ENCODE peak calls at places on chromosomes 6 and 20, in seven cellular contexts. V is activated CD4-positive, alpha-beta T cell treated with anti-CD3 and anti-CD28 coated beads for 4 hours; W is glomerular endothelial cell; A is H9; M is kidney glomerular epithelial cell; H is left ventricle myocardium inferior; D is MM.1S. P is an unnamed sample.

GRCh38 chr20:63303095-63303666 is 10.2 kb downstream of the COL20A1 start:
- DNase-seq in V (no peak), W (no peak), A (no peak), M (no peak), H (no peak), D (no peak), P (no peak)

GRCh38 chr20:3405139-3405538 is 2.3 kb downstream of the DNAAF9 start:
- DNase-seq in V (no peak), W (no peak), A (no peak), M (no peak), H (no peak), D (no peak), P (no peak)

GRCh38 chr6:148758492-148758891 is 11.7 kb downstream of the UST start:
- DNase-seq in V (no peak), W (no peak), A (no peak), M (no peak), H (no peak), D (peak; percentile 60), P (no peak)

GRCh38 chr20:31764641-31765305 is 25.7 kb downstream of the TPX2 start:
- DNase-seq in V (no peak), W (no peak), A (no peak), M (peak; percentile 25), H (no peak), D (no peak), P (no peak)

GRCh38 chr20:19688031-19688806 is 69.8 kb upstream of the RIN2 start:
- DNase-seq in V (no peak), W (peak; percentile 25), A (peak; percentile 79), M (peak; percentile 81), H (peak; percentile 80), D (peak; percentile 37), P (peak; percentile 48)

GRCh38 chr6:150298029-150298380 is 70.8 kb upstream of the IYD start:
- DNase-seq in V (no peak), W (no peak), A (no peak), M (no peak), H (no peak), D (no peak), P (no peak)

GRCh38 chr20:37395921-37396519 is 50.1 kb downstream of the SRC start:
- DNase-seq in V (no peak), W (no peak), A (peak; percentile 88), M (no peak), H (peak; percentile 62), D (no peak), P (no peak)

GRCh38 chr6:27667016-27667415 is 194.1 kb upstream of the ZNF184 start:
- DNase-seq in V (no peak), W (no peak), A (no peak), M (no peak), H (no peak), D (no peak), P (no peak)

GRCh38 chr6:110682460-110682853 is 132.8 kb downstream of the CDK19 start:
- DNase-seq in V (peak; percentile 63), W (peak; percentile 58), A (peak; percentile 41), M (peak; percentile 79), H (no peak), D (peak; percentile 72), P (peak; percentile 92)

GRCh38 chr6:68237205-68237604 is 397.9 kb upstream of the ADGRB3 start:
- DNase-seq in V (no peak), W (no peak), A (no peak), M (no peak), H (no peak), D (no peak), P (no peak)

GRCh38 chr6:18495236-18495635 is 108.1 kb downstream of the RNF144B start:
- DNase-seq in V (no peak), W (no peak), A (no peak), M (peak; percentile 71), H (no peak), D (no peak), P (no peak)

GRCh38 chr6:152356659-152357058 is 280.5 kb downstream of the SYNE1 start:
- DNase-seq in V (no peak), W (no peak), A (no peak), M (no peak), H (no peak), D (peak; percentile 27), P (no peak)

GRCh38 chr6:43297644-43298564 is at the start of gene SLC22A7:
- DNase-seq in V (no peak), W (no peak), A (no peak), M (no peak), H (peak; percentile 71), D (no peak), P (no peak)

GRCh38 chr6:28490191-28490890 is 25.3 kb downstream of the GPX6 start:
- DNase-seq in V (no peak), W (no peak), A (no peak), M (no peak), H (no peak), D (no peak), P (no peak)